ENCODE peak calls at places on chromosomes 12 and 14, in ten cellular contexts. One of them, this sample, is unnamed.

GRCh38 chr14:29601559-29602109 is 326.0 kb downstream of the PRKD1 start:
- DNase-seq in CD8-positive, alpha-beta T cell: no peak
- DNase-seq in CD4-positive, CD25-positive, alpha-beta regulatory T cell: no peak
- DNase-seq in colonic mucosa: no peak
- DNase-seq in right lobe of liver: no peak
- DNase-seq in neural progenitor cell: no peak
- DNase-seq in tibial artery: no peak
- DNase-seq in cardiac muscle cell: no peak
- DNase-seq in psoas muscle: no peak
- DNase-seq in prostate gland: no peak
- DNase-seq in this sample: no peak

GRCh38 chr12:116520801-116521471 is 38.2 kb upstream of the MAP1LC3B2 start:
- DNase-seq in right lobe of liver: no peak
- DNase-seq in colonic mucosa: no peak
- DNase-seq in tibial artery: no peak
- DNase-seq in psoas muscle: no peak
- DNase-seq in CD8-positive, alpha-beta T cell: no peak
- DNase-seq in CD4-positive, CD25-positive, alpha-beta regulatory T cell: no peak
- DNase-seq in prostate gland: peak; percentile 84
- DNase-seq in cardiac muscle cell: no peak
- DNase-seq in neural progenitor cell: no peak
- DNase-seq in this sample: no peak

GRCh38 chr12:10196210-10196609 is 16.5 kb upstream of the GABARAPL1 start:
- DNase-seq in cardiac muscle cell: no peak
- DNase-seq in right lobe of liver: no peak
- DNase-seq in neural progenitor cell: no peak
- DNase-seq in tibial artery: no peak
- DNase-seq in CD4-positive, CD25-positive, alpha-beta regulatory T cell: no peak
- DNase-seq in colonic mucosa: no peak
- DNase-seq in psoas muscle: no peak
- DNase-seq in CD8-positive, alpha-beta T cell: no peak
- DNase-seq in prostate gland: no peak
- DNase-seq in this sample: no peak

GRCh38 chr12:108854453-108855283 is 2.7 kb downstream of the SSH1 start:
- DNase-seq in right lobe of liver: no peak
- DNase-seq in CD4-positive, CD25-positive, alpha-beta regulatory T cell: no peak
- DNase-seq in cardiac muscle cell: peak; percentile 38
- DNase-seq in CD8-positive, alpha-beta T cell: no peak
- DNase-seq in prostate gland: no peak
- DNase-seq in psoas muscle: peak; percentile 65
- DNase-seq in colonic mucosa: no peak
- DNase-seq in tibial artery: peak; percentile 74
- DNase-seq in neural progenitor cell: no peak
- DNase-seq in this sample: peak; percentile 84

GRCh38 chr14:74595006-74595735 is 16.9 kb downstream of the LTBP2 start:
- DNase-seq in CD8-positive, alpha-beta T cell: no peak
- DNase-seq in neural progenitor cell: no peak
- DNase-seq in cardiac muscle cell: no peak
- DNase-seq in right lobe of liver: no peak
- DNase-seq in psoas muscle: peak; percentile 82
- DNase-seq in colonic mucosa: peak; percentile 60
- DNase-seq in tibial artery: peak; percentile 74
- DNase-seq in prostate gland: no peak
- DNase-seq in CD4-positive, CD25-positive, alpha-beta regulatory T cell: no peak
- DNase-seq in this sample: no peak

GRCh38 chr12:79344855-79345840 is 345.6 kb downstream of the PAWR start:
- DNase-seq in tibial artery: no peak
- DNase-seq in neural progenitor cell: peak; percentile 65
- DNase-seq in right lobe of liver: no peak
- DNase-seq in colonic mucosa: peak; percentile 28
- DNase-seq in CD8-positive, alpha-beta T cell: no peak
- DNase-seq in CD4-positive, CD25-positive, alpha-beta regulatory T cell: no peak
- DNase-seq in prostate gland: peak; percentile 12
- DNase-seq in cardiac muscle cell: peak; percentile 62
- DNase-seq in psoas muscle: no peak
- DNase-seq in this sample: no peak

GRCh38 chr12:130713581-130713991 is 2.5 kb downstream of the RIMBP2 start:
- DNase-seq in psoas muscle: no peak
- DNase-seq in right lobe of liver: no peak
- DNase-seq in colonic mucosa: no peak
- DNase-seq in neural progenitor cell: no peak
- DNase-seq in tibial artery: peak; percentile 15
- DNase-seq in CD8-positive, alpha-beta T cell: no peak
- DNase-seq in CD4-positive, CD25-positive, alpha-beta regulatory T cell: no peak
- DNase-seq in cardiac muscle cell: no peak
- DNase-seq in prostate gland: no peak
- DNase-seq in this sample: no peak

GRCh38 chr12:57227315-57228115 is 2.0 kb upstream of the SHMT2 start:
- DNase-seq in tibial artery: no peak
- DNase-seq in CD4-positive, CD25-positive, alpha-beta regulatory T cell: no peak
- DNase-seq in prostate gland: no peak
- DNase-seq in neural progenitor cell: no peak
- DNase-seq in right lobe of liver: no peak
- DNase-seq in CD8-positive, alpha-beta T cell: no peak
- DNase-seq in psoas muscle: no peak
- DNase-seq in cardiac muscle cell: no peak
- DNase-seq in colonic mucosa: no peak
- DNase-seq in this sample: no peak

GRCh38 chr14:36604757-36605505 is 22.5 kb upstream of the NKX2-8 start:
- DNase-seq in CD4-positive, CD25-positive, alpha-beta regulatory T cell: peak; percentile 3
- DNase-seq in right lobe of liver: no peak
- DNase-seq in CD8-positive, alpha-beta T cell: no peak
- DNase-seq in colonic mucosa: peak; percentile 60
- DNase-seq in neural progenitor cell: peak; percentile 83
- DNase-seq in tibial artery: no peak
- DNase-seq in prostate gland: peak; percentile 63
- DNase-seq in psoas muscle: no peak
- DNase-seq in cardiac muscle cell: peak; percentile 82
- DNase-seq in this sample: no peak

GRCh38 chr12:113860059-113860820 is 105.9 kb downstream of the RBM19 start:
- DNase-seq in prostate gland: no peak
- DNase-seq in psoas muscle: no peak
- DNase-seq in colonic mucosa: no peak
- DNase-seq in right lobe of liver: no peak
- DNase-seq in CD4-positive, CD25-positive, alpha-beta regulatory T cell: no peak
- DNase-seq in cardiac muscle cell: no peak
- DNase-seq in neural progenitor cell: peak; percentile 69
- DNase-seq in tibial artery: no peak
- DNase-seq in CD8-positive, alpha-beta T cell: no peak
- DNase-seq in this sample: no peak

GRCh38 chr14:79197516-79197915 is 1013.8 kb downstream of the DIO2 start:
- DNase-seq in right lobe of liver: no peak
- DNase-seq in neural progenitor cell: no peak
- DNase-seq in tibial artery: no peak
- DNase-seq in colonic mucosa: no peak
- DNase-seq in CD4-positive, CD25-positive, alpha-beta regulatory T cell: no peak
- DNase-seq in prostate gland: no peak
- DNase-seq in CD8-positive, alpha-beta T cell: no peak
- DNase-seq in psoas muscle: no peak
- DNase-seq in cardiac muscle cell: no peak
- DNase-seq in this sample: no peak

GRCh38 chr14:60665178-60665555 is 15.9 kb upstream of the SIX1 start:
- DNase-seq in prostate gland: peak; percentile 19
- DNase-seq in cardiac muscle cell: no peak
- DNase-seq in colonic mucosa: no peak
- DNase-seq in right lobe of liver: no peak
- DNase-seq in CD4-positive, CD25-positive, alpha-beta regulatory T cell: no peak
- DNase-seq in neural progenitor cell: no peak
- DNase-seq in tibial artery: no peak
- DNase-seq in CD8-positive, alpha-beta T cell: no peak
- DNase-seq in psoas muscle: no peak
- DNase-seq in this sample: no peak

GRCh38 chr14:40417777-40418401 is 985.7 kb upstream of the FBXO33 start:
- DNase-seq in psoas muscle: no peak
- DNase-seq in right lobe of liver: no peak
- DNase-seq in CD8-positive, alpha-beta T cell: no peak
- DNase-seq in colonic mucosa: no peak
- DNase-seq in cardiac muscle cell: peak; percentile 65
- DNase-seq in neural progenitor cell: peak; percentile 71
- DNase-seq in prostate gland: no peak
- DNase-seq in tibial artery: no peak
- DNase-seq in CD4-positive, CD25-positive, alpha-beta regulatory T cell: no peak
- DNase-seq in this sample: no peak

GRCh38 chr12:20150835-20151234 is 217.5 kb upstream of the PDE3A start:
- DNase-seq in psoas muscle: no peak
- DNase-seq in neural progenitor cell: no peak
- DNase-seq in CD8-positive, alpha-beta T cell: no peak
- DNase-seq in tibial artery: no peak
- DNase-seq in colonic mucosa: no peak
- DNase-seq in right lobe of liver: no peak
- DNase-seq in cardiac muscle cell: no peak
- DNase-seq in CD4-positive, CD25-positive, alpha-beta regulatory T cell: no peak
- DNase-seq in prostate gland: no peak
- DNase-seq in this sample: no peak

GRCh38 chr12:122847921-122848421 is 12.7 kb downstream of the HIP1R start:
- DNase-seq in prostate gland: no peak
- DNase-seq in tibial artery: no peak
- DNase-seq in right lobe of liver: no peak
- DNase-seq in cardiac muscle cell: no peak
- DNase-seq in CD8-positive, alpha-beta T cell: no peak
- DNase-seq in neural progenitor cell: no peak
- DNase-seq in CD4-positive, CD25-positive, alpha-beta regulatory T cell: no peak
- DNase-seq in colonic mucosa: no peak
- DNase-seq in psoas muscle: no peak
- DNase-seq in this sample: no peak
- H3K27ac ChIP-seq in prostate gland: no peak overlapping the region
- H3K27ac ChIP-seq in tibial artery: no peak overlapping the region
- H3K27ac ChIP-seq in right lobe of liver: no peak overlapping the region
- H3K27ac ChIP-seq in cardiac muscle cell: no peak overlapping the region
- H3K27ac ChIP-seq in CD8-positive, alpha-beta T cell: no peak overlapping the region
- H3K27ac ChIP-seq in neural progenitor cell: no peak overlapping the region
- H3K27ac ChIP-seq in CD4-positive, CD25-positive, alpha-beta regulatory T cell: no peak overlapping the region
- H3K27ac ChIP-seq in colonic mucosa: no peak overlapping the region
- H3K27ac ChIP-seq in psoas muscle: no peak overlapping the region
- H3K27ac ChIP-seq in this sample: no peak overlapping the region

GRCh38 chr14:95183082-95183481 is 25.8 kb upstream of the DICER1 start:
- DNase-seq in colonic mucosa: no peak
- DNase-seq in neural progenitor cell: no peak
- DNase-seq in right lobe of liver: no peak
- DNase-seq in CD8-positive, alpha-beta T cell: no peak
- DNase-seq in CD4-positive, CD25-positive, alpha-beta regulatory T cell: no peak
- DNase-seq in psoas muscle: no peak
- DNase-seq in tibial artery: no peak
- DNase-seq in prostate gland: no peak
- DNase-seq in cardiac muscle cell: no peak
- DNase-seq in this sample: no peak

GRCh38 chr14:95185033-95185432 is 27.7 kb upstream of the DICER1 start:
- DNase-seq in CD4-positive, CD25-positive, alpha-beta regulatory T cell: no peak
- DNase-seq in colonic mucosa: no peak
- DNase-seq in prostate gland: no peak
- DNase-seq in cardiac muscle cell: no peak
- DNase-seq in tibial artery: no peak
- DNase-seq in CD8-positive, alpha-beta T cell: no peak
- DNase-seq in psoas muscle: no peak
- DNase-seq in right lobe of liver: peak; percentile 66
- DNase-seq in neural progenitor cell: no peak
- DNase-seq in this sample: no peak

GRCh38 chr14:95182379-95182778 is 25.1 kb upstream of the DICER1 start:
- DNase-seq in right lobe of liver: no peak
- DNase-seq in CD4-positive, CD25-positive, alpha-beta regulatory T cell: no peak
- DNase-seq in prostate gland: no peak
- DNase-seq in tibial artery: no peak
- DNase-seq in cardiac muscle cell: no peak
- DNase-seq in CD8-positive, alpha-beta T cell: no peak
- DNase-seq in neural progenitor cell: no peak
- DNase-seq in psoas muscle: no peak
- DNase-seq in colonic mucosa: no peak
- DNase-seq in this sample: no peak

GRCh38 chr14:95184413-95184790 is 27.1 kb upstream of the DICER1 start:
- DNase-seq in tibial artery: no peak
- DNase-seq in CD8-positive, alpha-beta T cell: no peak
- DNase-seq in colonic mucosa: no peak
- DNase-seq in psoas muscle: no peak
- DNase-seq in right lobe of liver: no peak
- DNase-seq in CD4-positive, CD25-positive, alpha-beta regulatory T cell: no peak
- DNase-seq in cardiac muscle cell: no peak
- DNase-seq in prostate gland: no peak
- DNase-seq in neural progenitor cell: no peak
- DNase-seq in this sample: no peak

GRCh38 chr14:95183532-95184412 is 26.4 kb upstream of the DICER1 start:
- DNase-seq in right lobe of liver: no peak
- DNase-seq in psoas muscle: no peak
- DNase-seq in CD8-positive, alpha-beta T cell: no peak
- DNase-seq in colonic mucosa: no peak
- DNase-seq in tibial artery: no peak
- DNase-seq in cardiac muscle cell: no peak
- DNase-seq in neural progenitor cell: no peak
- DNase-seq in CD4-positive, CD25-positive, alpha-beta regulatory T cell: no peak
- DNase-seq in prostate gland: no peak
- DNase-seq in this sample: no peak
- H3K27ac ChIP-seq in right lobe of liver: peak overlapping the region; percentile 50
- H3K27ac ChIP-seq in psoas muscle: peak overlapping the region; percentile 54
- H3K27ac ChIP-seq in CD8-positive, alpha-beta T cell: no peak overlapping the region
- H3K27ac ChIP-seq in colonic mucosa: peak overlapping the region; percentile 31
- H3K27ac ChIP-seq in tibial artery: peak overlapping the region; percentile 33
- H3K27ac ChIP-seq in cardiac muscle cell: no peak overlapping the region
- H3K27ac ChIP-seq in neural progenitor cell: no peak overlapping the region
- H3K27ac ChIP-seq in CD4-positive, CD25-positive, alpha-beta regulatory T cell: no peak overlapping the region
- H3K27ac ChIP-seq in prostate gland: no peak overlapping the region
- H3K27ac ChIP-seq in this sample: no peak overlapping the region

GRCh38 chr12:124412646-124413015 is 117.7 kb downstream of the RFLNA start:
- DNase-seq in CD8-positive, alpha-beta T cell: no peak
- DNase-seq in cardiac muscle cell: no peak
- DNase-seq in CD4-positive, CD25-positive, alpha-beta regulatory T cell: no peak
- DNase-seq in colonic mucosa: no peak
- DNase-seq in psoas muscle: no peak
- DNase-seq in right lobe of liver: no peak
- DNase-seq in prostate gland: no peak
- DNase-seq in neural progenitor cell: no peak
- DNase-seq in tibial artery: no peak
- DNase-seq in this sample: no peak
- H3K27ac ChIP-seq in CD8-positive, alpha-beta T cell: no peak overlapping the region
- H3K27ac ChIP-seq in cardiac muscle cell: peak overlapping the region; percentile 89
- H3K27ac ChIP-seq in CD4-positive, CD25-positive, alpha-beta regulatory T cell: no peak overlapping the region
- H3K27ac ChIP-seq in colonic mucosa: peak overlapping the region; percentile 41
- H3K27ac ChIP-seq in psoas muscle: peak overlapping the region; percentile 27
- H3K27ac ChIP-seq in right lobe of liver: no peak overlapping the region
- H3K27ac ChIP-seq in prostate gland: peak overlapping the region; percentile 71
- H3K27ac ChIP-seq in neural progenitor cell: no peak overlapping the region
- H3K27ac ChIP-seq in tibial artery: peak overlapping the region; percentile 58
- H3K27ac ChIP-seq in this sample: no peak overlapping the region

DNA sequence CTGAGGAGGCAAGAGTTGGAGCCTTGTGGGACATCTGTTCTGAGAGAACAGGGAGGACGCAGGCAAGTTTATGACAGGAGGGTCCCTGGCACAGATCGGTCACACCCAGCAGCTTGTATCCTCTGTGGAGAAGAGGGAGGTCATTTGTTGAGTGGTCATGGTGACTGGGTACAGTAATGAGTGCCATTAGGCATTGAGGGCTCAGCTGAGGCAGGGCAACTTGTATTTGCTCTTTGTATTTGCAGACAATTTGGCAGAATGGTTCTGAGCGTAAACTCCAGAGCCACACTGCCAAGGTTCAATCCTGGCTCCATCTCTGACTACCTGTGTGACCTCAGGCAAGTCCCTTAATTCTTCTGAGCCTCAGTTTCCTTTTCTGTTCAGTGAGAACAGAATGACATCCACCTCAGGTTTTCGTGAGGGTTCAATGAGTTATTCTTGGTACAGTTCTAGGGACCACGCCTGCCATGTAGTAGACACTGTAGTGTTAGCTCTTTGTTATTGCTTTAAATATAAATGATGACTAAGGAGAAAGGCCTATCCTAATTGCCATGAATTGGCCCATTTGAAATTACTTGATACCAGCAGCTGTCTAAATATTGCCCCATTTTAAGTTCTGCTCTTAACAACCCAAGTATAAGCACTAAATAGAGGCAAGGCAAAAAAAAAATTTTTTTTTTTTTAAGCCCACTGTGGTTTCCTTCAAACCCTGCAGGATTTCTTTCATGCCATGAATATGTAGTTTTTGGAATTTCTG is 84.4 kb downstream of the BORCS5 start:
- DNase-seq in cardiac muscle cell: no peak
- DNase-seq in right lobe of liver: no peak
- DNase-seq in neural progenitor cell: no peak
- DNase-seq in colonic mucosa: peak; percentile 29
- DNase-seq in CD4-positive, CD25-positive, alpha-beta regulatory T cell: no peak
- DNase-seq in prostate gland: no peak
- DNase-seq in CD8-positive, alpha-beta T cell: no peak
- DNase-seq in psoas muscle: no peak
- DNase-seq in tibial artery: no peak
- DNase-seq in this sample: no peak
- H3K27ac ChIP-seq in cardiac muscle cell: peak overlapping the region; percentile 59
- H3K27ac ChIP-seq in right lobe of liver: peak overlapping the region; percentile 70
- H3K27ac ChIP-seq in neural progenitor cell: no peak overlapping the region
- H3K27ac ChIP-seq in colonic mucosa: no peak overlapping the region
- H3K27ac ChIP-seq in CD4-positive, CD25-positive, alpha-beta regulatory T cell: peak overlapping the region; percentile 91
- H3K27ac ChIP-seq in prostate gland: peak overlapping the region; percentile 79
- H3K27ac ChIP-seq in CD8-positive, alpha-beta T cell: peak overlapping the region; percentile 66
- H3K27ac ChIP-seq in psoas muscle: no peak overlapping the region
- H3K27ac ChIP-seq in tibial artery: peak overlapping the region; percentile 70
- H3K27ac ChIP-seq in this sample: peak overlapping the region; percentile 52